ENCODE peak calls at places on chromosomes 3 and 15, in six cellular contexts. U is hepatocyte, S is AG09309, K is GM23338, Y is GM12864, G is left lung. B is an unnamed sample.

GRCh38 chr3:126923423-126923822 is 59.5 kb upstream of the PLXNA1 start:
- DNase-seq in K (no peak), G (no peak), S (no peak), Y (no peak), U (no peak), B (peak)

GRCh38 chr3:19250959-19251610 is 102.8 kb downstream of the KCNH8 start:
- DNase-seq in K (peak), U (no peak), G (no peak), S (no peak), Y (no peak), B (no peak)

GRCh38 chr15:51737538-51738305 is at the start of gene LYSMD2:
- DNase-seq in K (peak), G (peak), S (no peak), Y (no peak), U (peak), B (peak)

GRCh38 chr15:62026707-62027565 is 33.3 kb downstream of the VPS13C start:
- DNase-seq in Y (no peak), G (no peak), K (no peak), S (no peak), U (no peak), B (no peak)

GRCh38 chr3:113575191-113575590 is 42.8 kb downstream of the SIDT1 start:
- DNase-seq in Y (no peak), G (no peak), U (no peak), K (peak), S (no peak), B (no peak)

GRCh38 chr3:27533718-27534578 is 49.8 kb upstream of the SLC4A7 start:
- DNase-seq in S (peak), K (peak), Y (peak), G (peak), U (peak), B (peak)

GRCh38 chr15:86328658-86329057 is 249.0 kb downstream of the AGBL1 start:
- DNase-seq in S (no peak), K (no peak), Y (no peak), U (no peak), G (no peak), B (no peak)

GRCh38 chr15:35738370-35738769 is 192.4 kb upstream of the DPH6 start:
- DNase-seq in S (no peak), Y (no peak), G (no peak), U (no peak), K (peak), B (no peak)

GRCh38 chr15:62569460-62570404 is 404.6 kb upstream of the C2CD4B start:
- DNase-seq in U (peak), S (peak), G (peak), Y (no peak), K (no peak), B (peak)

GRCh38 chr15:83106994-83107840 is at the start of gene TM6SF1:
- DNase-seq in U (peak), Y (no peak), K (peak), G (no peak), S (no peak), B (peak)

GRCh38 chr3:135965129-135965505 is 411 bp upstream of the PPP2R3A start:
- DNase-seq in Y (no peak), S (no peak), U (no peak), G (peak), K (no peak), B (no peak)

GRCh38 chr3:171879472-171879871 is 36.3 kb downstream of the TMEM212 start:
- DNase-seq in U (no peak), S (no peak), Y (no peak), K (no peak), G (no peak), B (no peak)

GRCh38 chr3:171875923-171876412 is 32.8 kb downstream of the TMEM212 start:
- DNase-seq in U (peak), Y (no peak), G (peak), S (no peak), K (no peak), B (no peak)

GRCh38 chr3:171880471-171880870 is 37.3 kb downstream of the TMEM212 start:
- DNase-seq in Y (no peak), S (no peak), U (no peak), K (no peak), G (no peak), B (no peak)

GRCh38 chr3:171876651-171877272 is 33.6 kb downstream of the TMEM212 start:
- DNase-seq in Y (no peak), K (no peak), G (no peak), S (peak), U (peak), B (no peak)

GRCh38 chr3:171878441-171879225 is 35.5 kb downstream of the TMEM212 start:
- DNase-seq in U (no peak), K (peak), G (no peak), Y (no peak), S (peak), B (no peak)
- H3K4me3 ChIP-seq in U (no peak), K (no peak), G (no peak), Y (no peak), S (no peak), B (no peak)

GRCh38 chr15:64349375-64349774 is 6.6 kb downstream of the CSNK1G1 start:
- DNase-seq in G (no peak), S (no peak), Y (no peak), K (no peak), U (no peak), B (no peak)

GRCh38 chr15:64355559-64356442 is at the start of gene CSNK1G1:
- DNase-seq in G (peak), K (peak), S (peak), U (peak), Y (peak), B (peak)

GRCh38 chr15:64348455-64348854 is 7.5 kb downstream of the CSNK1G1 start:
- DNase-seq in Y (no peak), S (no peak), K (no peak), G (no peak), U (no peak), B (no peak)

GRCh38 chr15:64354683-64355558 is 1.1 kb downstream of the CSNK1G1 start:
- DNase-seq in S (no peak), G (no peak), Y (no peak), U (no peak), K (no peak), B (no peak)

DNA sequence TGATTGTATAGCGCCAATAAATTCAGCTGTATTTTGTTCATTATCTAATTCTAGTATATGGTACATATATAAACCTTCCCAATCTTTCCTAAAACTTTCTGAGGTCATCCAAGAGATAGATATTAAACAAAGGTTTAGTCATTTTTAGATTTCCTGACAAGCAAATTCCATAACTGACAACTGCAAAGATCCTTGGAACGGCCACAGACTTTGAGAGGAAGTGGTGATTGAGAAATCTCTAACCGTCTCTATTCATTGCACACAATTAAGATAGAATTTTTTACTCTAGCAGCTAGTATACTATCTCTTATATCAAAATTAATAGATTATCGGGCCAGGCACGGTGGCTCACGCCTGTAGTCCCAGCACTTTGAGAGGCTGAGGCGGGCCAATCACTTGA is 4.7 kb downstream of the CSNK1G1 start:
- DNase-seq in Y (no peak), U (no peak), S (no peak), K (no peak), G (no peak), B (no peak)
- H3K4me3 ChIP-seq in Y (no peak), U (no peak), S (no peak), K (no peak), G (no peak), B (no peak)

GRCh38 chr15:31352283-31352880 is 25.7 kb downstream of the KLF13 start:
- DNase-seq in U (no peak), Y (no peak), K (no peak), S (no peak), G (no peak), B (no peak)
- H3K4me3 ChIP-seq in U (no peak), Y (no peak), K (no peak), S (no peak), G (no peak), B (no peak)

GRCh38 chr3:182965861-182966366 is 14.4 kb downstream of the DCUN1D1 start:
- DNase-seq in Y (no peak), S (no peak), G (no peak), K (no peak), U (no peak), B (no peak)
- H3K4me3 ChIP-seq in Y (no peak), S (no peak), G (no peak), K (no peak), U (no peak), B (no peak)

GRCh38 chr3:194265505-194265892 is 85.6 kb downstream of the CPN2 start:
- DNase-seq in G (peak), S (peak), Y (no peak), U (no peak), K (no peak), B (peak)
- H3K4me3 ChIP-seq in G (no peak), S (peak), Y (no peak), U (no peak), K (no peak), B (no peak)

GRCh38 chr3:34015204-34016142 is 217.0 kb downstream of the PDCD6IP start:
- DNase-seq in G (no peak), K (peak), Y (no peak), S (no peak), U (no peak), B (no peak)
- H3K4me3 ChIP-seq in G (no peak), K (no peak), Y (no peak), S (no peak), U (no peak), B (no peak)

GRCh38 chr15:101189341-101189679 is 62.5 kb downstream of the CHSY1 start:
- DNase-seq in G (no peak), U (no peak), S (no peak), Y (no peak), K (no peak), B (no peak)
- H3K4me3 ChIP-seq in G (no peak), U (no peak), S (peak), Y (no peak), K (no peak), B (peak)

GRCh38 chr3:71521021-71521352 is 62.5 kb downstream of the FOXP1 start:
- DNase-seq in K (no peak), Y (no peak), S (no peak), U (no peak), G (no peak), B (no peak)
- H3K4me3 ChIP-seq in K (no peak), Y (no peak), S (no peak), U (no peak), G (no peak), B (no peak)

DNA sequence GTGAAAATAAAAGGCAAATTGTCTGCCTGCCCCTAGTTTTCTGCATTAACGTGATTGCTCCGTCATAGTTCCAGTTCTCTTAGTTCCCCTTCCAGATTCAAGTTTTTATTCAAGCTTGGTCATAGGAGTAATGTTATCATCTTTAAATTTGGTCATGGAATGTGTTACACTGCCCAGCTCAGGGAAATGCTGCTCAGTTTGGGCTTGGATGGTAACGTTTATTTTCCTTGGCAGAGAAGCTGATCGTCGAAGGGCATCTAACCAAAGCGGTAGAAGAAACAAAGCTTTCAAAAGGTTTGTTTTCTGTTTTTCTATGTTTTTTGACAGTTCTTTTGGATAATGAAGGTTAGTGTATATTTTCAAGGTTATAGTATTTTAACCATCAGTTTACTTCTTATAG is 118.4 kb upstream of the FLNB start:
- DNase-seq in G (no peak), S (no peak), U (no peak), K (no peak), Y (no peak), B (no peak)
- H3K4me3 ChIP-seq in G (no peak), S (no peak), U (no peak), K (no peak), Y (no peak), B (no peak)